ENCODE peak calls at places on chromosomes 3 and 15, in seven cellular contexts. V, K, E, F, R, U and Z are unnamed samples.
A peak's percentile ranks its signal among the peaks of the same experiment; 100 is the strongest.

GRCh38 chr15:24856397-24857093 is 98.2 kb upstream of the SNRPN start:
- DNase-seq in V (no peak), K (no peak), E (no peak), F (no peak), R (no peak), U (no peak), Z (no peak)

GRCh38 chr3:57691411-57692133 is 1.3 kb downstream of the DENND6A start:
- DNase-seq in V (no peak), K (no peak), E (no peak), F (no peak), R (no peak), U (no peak), Z (no peak)

GRCh38 chr15:72685925-72686794 is at the start of the genes BBS4 and HIGD2B:
- DNase-seq in V (peak; percentile 70), K (peak; percentile 90), E (peak; percentile 97), F (peak; percentile 91), R (peak; percentile 96), U (peak; percentile 87), Z (peak; percentile 88)

GRCh38 chr15:92614791-92615785 is 40.5 kb downstream of the FAM174B start:
- DNase-seq in V (no peak), K (no peak), E (no peak), F (no peak), R (no peak), U (no peak), Z (peak; percentile 34)

GRCh38 chr15:61829514-61829889 is 230.7 kb downstream of the VPS13C start:
- DNase-seq in V (no peak), K (no peak), E (no peak), F (no peak), R (no peak), U (no peak), Z (no peak)

GRCh38 chr3:189625566-189625965 is 5.6 kb upstream of the TP63 start:
- DNase-seq in V (no peak), K (no peak), E (no peak), F (no peak), R (no peak), U (no peak), Z (no peak)

GRCh38 chr15:64697911-64698369 is 77.4 kb downstream of the RBPMS2 start:
- DNase-seq in V (no peak), K (no peak), E (no peak), F (no peak), R (no peak), U (no peak), Z (peak; percentile 36)

GRCh38 chr3:56783644-56784451 is 17.9 kb downstream of the ARHGEF3 start:
- DNase-seq in V (peak; percentile 93), K (no peak), E (no peak), F (peak; percentile 85), R (peak; percentile 87), U (peak; percentile 77), Z (peak; percentile 81)

GRCh38 chr3:77620009-77620408 is 580.1 kb downstream of the ROBO2 start:
- DNase-seq in V (no peak), K (no peak), E (no peak), F (no peak), R (no peak), U (no peak), Z (no peak)

GRCh38 chr3:139940622-139941021 is 5.6 kb downstream of the CLSTN2 start:
- DNase-seq in V (no peak), K (no peak), E (peak; percentile 70), F (no peak), R (no peak), U (peak; percentile 56), Z (no peak)

GRCh38 chr15:66985653-66986052 is 79.7 kb upstream of the SMAD3 start:
- DNase-seq in V (no peak), K (no peak), E (peak; percentile 31), F (no peak), R (no peak), U (no peak), Z (no peak)

GRCh38 chr15:93837450-93837849 is 393.9 kb upstream of the MCTP2 start:
- DNase-seq in V (no peak), K (no peak), E (no peak), F (no peak), R (no peak), U (no peak), Z (no peak)

GRCh38 chr15:81170504-81170903 is 26.2 kb upstream of the IL16 start:
- DNase-seq in V (no peak), K (no peak), E (no peak), F (no peak), R (no peak), U (no peak), Z (no peak)

GRCh38 chr3:89107461-89108035 is at the start of gene EPHA3:
- DNase-seq in V (no peak), K (no peak), E (no peak), F (peak; percentile 41), R (peak; percentile 86), U (peak; percentile 12), Z (no peak)

GRCh38 chr15:60299452-60300047 is 98.2 kb downstream of the ANXA2 start:
- DNase-seq in V (no peak), K (peak; percentile 8), E (peak; percentile 72), F (peak; percentile 31), R (no peak), U (no peak), Z (no peak)

GRCh38 chr15:70252056-70252935 is 154.6 kb upstream of the TLE3 start:
- DNase-seq in V (no peak), K (no peak), E (no peak), F (no peak), R (peak; percentile 64), U (no peak), Z (no peak)

GRCh38 chr15:53962646-53963561 is 15.3 kb upstream of the UNC13C start:
- DNase-seq in V (no peak), K (no peak), E (no peak), F (peak; percentile 25), R (no peak), U (peak; percentile 23), Z (no peak)

GRCh38 chr3:76638006-76638405 is 401.9 kb upstream of the ROBO2 start:
- DNase-seq in V (no peak), K (no peak), E (no peak), F (no peak), R (no peak), U (no peak), Z (no peak)

GRCh38 chr3:4416961-4417360 is 50.1 kb downstream of the SUMF1 start:
- DNase-seq in V (no peak), K (peak; percentile 6), E (no peak), F (no peak), R (no peak), U (no peak), Z (peak; percentile 70)

GRCh38 chr15:84949043-84949442 is 32.6 kb upstream of the PDE8A start:
- DNase-seq in V (no peak), K (no peak), E (no peak), F (no peak), R (no peak), U (no peak), Z (no peak)

GRCh38 chr15:79728867-79729266 is 167.9 kb downstream of the MTHFS start:
- DNase-seq in V (no peak), K (no peak), E (no peak), F (no peak), R (no peak), U (no peak), Z (no peak)

GRCh38 chr3:169664034-169664820 is 715 bp upstream of the MECOM start:
- DNase-seq in V (no peak), K (no peak), E (no peak), F (peak; percentile 40), R (peak; percentile 79), U (no peak), Z (no peak)
- TF ChIP-seq POLR2AphosphoS5 in V (no peak), K (no peak), E (no peak), F (no peak), R (no peak), U (no peak), Z (no peak)

GRCh38 chr3:195258449-195259145 is 12.4 kb downstream of the XXYLT1 start:
- DNase-seq in V (no peak), K (no peak), E (peak; percentile 87), F (no peak), R (peak; percentile 72), U (peak; percentile 9), Z (no peak)

GRCh38 chr3:195260286-195260905 is 10.6 kb downstream of the XXYLT1 start:
- DNase-seq in V (no peak), K (no peak), E (peak; percentile 90), F (peak; percentile 66), R (no peak), U (no peak), Z (no peak)

GRCh38 chr3:195257454-195258448 is 13.2 kb downstream of the XXYLT1 start:
- DNase-seq in V (no peak), K (no peak), E (peak; percentile 79), F (no peak), R (peak; percentile 75), U (no peak), Z (no peak)

GRCh38 chr3:195259146-195259563 is 11.8 kb downstream of the XXYLT1 start:
- DNase-seq in V (no peak), K (no peak), E (no peak), F (no peak), R (peak; percentile 79), U (no peak), Z (no peak)

GRCh38 chr3:195259564-195260285 is 11.2 kb downstream of the XXYLT1 start:
- DNase-seq in V (peak; percentile 69), K (peak; percentile 63), E (peak; percentile 98), F (peak; percentile 88), R (peak; percentile 97), U (peak; percentile 92), Z (peak; percentile 81)
- TF ChIP-seq POLR2A in V (peak; percentile 85), K (no peak), E (no peak), F (peak; percentile 73), R (no peak), U (peak; percentile 62), Z (no peak)

DNA sequence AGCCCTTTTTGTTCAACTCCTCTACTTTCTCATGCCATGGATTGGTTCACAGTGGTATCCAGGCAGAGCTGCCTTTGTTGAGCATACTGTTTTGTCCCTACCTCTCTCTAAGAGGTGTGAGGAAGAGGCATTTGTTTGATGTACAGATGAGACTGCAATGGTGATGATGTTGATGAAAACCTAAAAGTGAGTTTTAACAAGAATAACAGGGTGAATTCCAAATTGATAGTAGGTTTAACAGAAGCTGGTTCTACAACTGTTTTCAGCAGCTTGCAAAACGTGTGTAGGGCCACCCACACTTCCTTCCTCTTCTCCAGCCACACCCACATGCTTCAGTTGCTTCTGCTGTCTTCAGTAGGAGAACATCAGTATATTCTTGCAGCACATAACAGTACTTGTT is 10.2 kb downstream of the SNRK start:
- DNase-seq in V (no peak), K (no peak), E (no peak), F (peak; percentile 70), R (peak; percentile 84), U (no peak), Z (no peak)
- TF ChIP-seq POLR2AphosphoS5 in V (no peak), K (no peak), E (no peak), F (no peak), R (no peak), U (no peak), Z (no peak)

GRCh38 chr3:134373278-134373941 is 837 bp downstream of the AMOTL2 start:
- DNase-seq in V (no peak), K (no peak), E (peak; percentile 98), F (peak; percentile 89), R (peak; percentile 75), U (peak; percentile 86), Z (peak; percentile 89)
- TF ChIP-seq POLR2A in V (no peak), K (no peak), E (peak; percentile 34), F (peak; percentile 55), R (no peak), U (no peak), Z (peak; percentile 61)